ENCODE peak calls at places on chromosomes 3 and 15, in nine cellular contexts. T is IMR-90, G is HL-60, F is psoas muscle, W is fibroblast of villous mesenchyme, M is BJ, A is cardiac muscle cell, X is left ventricle myocardium inferior, I is stomach. U is an unnamed sample.

GRCh38 chr3:16305121-16305541 is 40.1 kb downstream of the OXNAD1 start:
- DNase-seq in F (no peak), M (no peak), A (no peak), T (no peak), W (no peak), G (no peak), I (no peak), X (no peak), U (no peak)

GRCh38 chr3:15269091-15269989 is 63.0 kb downstream of the SH3BP5 start:
- DNase-seq in T (peak; percentile 96), M (peak; percentile 77), A (peak; percentile 96), F (peak; percentile 91), G (peak; percentile 89), X (peak; percentile 86), W (peak; percentile 91), I (peak; percentile 71), U (peak; percentile 98)

GRCh38 chr3:192915306-192915705 is 2.4 kb downstream of the MB21D2 start:
- DNase-seq in G (no peak), T (peak; percentile 68), M (no peak), I (no peak), X (no peak), A (peak; percentile 68), W (peak; percentile 60), F (no peak), U (peak; percentile 75)

GRCh38 chr3:11379824-11380281 is 107.7 kb downstream of the ATG7 start:
- DNase-seq in A (peak; percentile 40), G (no peak), T (no peak), I (no peak), W (peak; percentile 42), X (no peak), M (no peak), F (no peak), U (peak; percentile 44)

GRCh38 chr15:90097475-90097874 is 4.8 kb downstream of the IDH2 start:
- DNase-seq in X (no peak), T (no peak), F (no peak), I (no peak), M (no peak), A (no peak), G (no peak), W (peak; percentile 7), U (no peak)

GRCh38 chr3:139577899-139578298 is 38.4 kb upstream of the RBP1 start:
- DNase-seq in G (no peak), A (no peak), W (no peak), M (no peak), I (no peak), F (no peak), T (no peak), X (no peak), U (no peak)

GRCh38 chr15:28960979-28961378 is 75.2 kb downstream of the APBA2 start:
- DNase-seq in A (peak; percentile 81), M (no peak), X (no peak), I (no peak), F (no peak), T (peak; percentile 95), G (no peak), W (peak; percentile 94), U (peak; percentile 90)

GRCh38 chr15:72155021-72155621 is 36.9 kb downstream of the SENP8 start:
- DNase-seq in W (peak; percentile 16), G (no peak), F (peak; percentile 78), A (peak; percentile 48), M (no peak), I (peak; percentile 97), X (peak; percentile 75), T (peak; percentile 6), U (no peak)

GRCh38 chr15:96337991-96338771 is 7.7 kb downstream of the NR2F2 start:
- DNase-seq in X (no peak), G (no peak), I (no peak), W (no peak), A (peak; percentile 35), M (no peak), T (no peak), F (no peak), U (peak; percentile 26)

GRCh38 chr3:312170-312569 is 115.6 kb downstream of the CHL1 start:
- DNase-seq in X (no peak), W (no peak), M (no peak), I (no peak), G (no peak), T (no peak), A (no peak), F (no peak), U (no peak)

GRCh38 chr3:72161870-72162617 is 377.1 kb upstream of the PROK2 start:
- DNase-seq in G (no peak), F (no peak), W (peak; percentile 57), T (peak; percentile 51), I (no peak), M (no peak), X (no peak), A (no peak), U (peak; percentile 36)

GRCh38 chr3:98893740-98894139 is 7.8 kb downstream of the DCBLD2 start:
- DNase-seq in A (no peak), T (peak; percentile 28), M (no peak), I (no peak), X (no peak), G (no peak), W (peak; percentile 45), F (no peak), U (no peak)

GRCh38 chr3:181739628-181740027 is 27.9 kb downstream of the SOX2 start:
- DNase-seq in M (no peak), G (no peak), I (no peak), X (no peak), W (no peak), F (no peak), A (no peak), T (no peak), U (no peak)

GRCh38 chr3:173138031-173138430 is 3.0 kb downstream of the SPATA16 start:
- DNase-seq in T (no peak), W (no peak), F (no peak), A (no peak), G (no peak), M (no peak), I (no peak), X (no peak), U (peak; percentile 4)

GRCh38 chr3:127629462-127630403 is 748 bp downstream of the PODXL2 start:
- DNase-seq in A (no peak), F (no peak), G (peak; percentile 61), W (no peak), T (no peak), X (no peak), M (no peak), I (no peak), U (no peak)

GRCh38 chr3:195102609-195103467 is 168.1 kb downstream of the XXYLT1 start:
- DNase-seq in W (peak; percentile 99), M (peak; percentile 84), A (peak; percentile 97), F (no peak), X (no peak), I (no peak), G (no peak), T (peak; percentile 98), U (peak; percentile 97)

GRCh38 chr15:58222698-58223097 is 84.5 kb downstream of the AQP9 start:
- DNase-seq in T (peak; percentile 37), X (no peak), A (no peak), M (no peak), I (no peak), F (no peak), W (no peak), G (no peak), U (peak; percentile 49)

GRCh38 chr3:60424942-60425341 is 826.3 kb downstream of the FHIT start:
- DNase-seq in A (no peak), X (no peak), I (no peak), W (no peak), M (no peak), T (no peak), G (no peak), F (no peak), U (no peak)

GRCh38 chr15:68333775-68334470 is 56.4 kb downstream of the FEM1B start:
- DNase-seq in F (peak; percentile 71), X (peak; percentile 45), M (no peak), A (peak; percentile 66), T (peak; percentile 44), W (peak; percentile 52), G (peak; percentile 37), I (no peak), U (peak; percentile 67)

GRCh38 chr15:81880833-81881232 is 165.0 kb downstream of the MEX3B start:
- DNase-seq in W (no peak), X (no peak), M (no peak), A (no peak), F (no peak), T (peak; percentile 65), I (no peak), G (no peak), U (peak; percentile 19)
- H3K4me3 ChIP-seq in W (no peak overlapping the region), X (no peak overlapping the region), M (no peak overlapping the region), A (no peak overlapping the region), F (no peak overlapping the region), T (no peak overlapping the region), I (no peak overlapping the region), G (no peak overlapping the region), U (no peak overlapping the region)

GRCh38 chr15:27059610-27060202 is 88.7 kb downstream of the GABRG3 start:
- DNase-seq in T (peak; percentile 11), F (no peak), A (peak; percentile 40), M (no peak), I (no peak), W (no peak), X (no peak), G (peak; percentile 25), U (peak; percentile 35)
- TF ChIP-seq CTCF in T (peak; percentile 27), F (peak; percentile 36), A (peak; percentile 54), M (peak; percentile 29), I (no peak), W (peak; percentile 23), X (peak; percentile 70), G (peak; percentile 46), U (peak; percentile 54)

DNA sequence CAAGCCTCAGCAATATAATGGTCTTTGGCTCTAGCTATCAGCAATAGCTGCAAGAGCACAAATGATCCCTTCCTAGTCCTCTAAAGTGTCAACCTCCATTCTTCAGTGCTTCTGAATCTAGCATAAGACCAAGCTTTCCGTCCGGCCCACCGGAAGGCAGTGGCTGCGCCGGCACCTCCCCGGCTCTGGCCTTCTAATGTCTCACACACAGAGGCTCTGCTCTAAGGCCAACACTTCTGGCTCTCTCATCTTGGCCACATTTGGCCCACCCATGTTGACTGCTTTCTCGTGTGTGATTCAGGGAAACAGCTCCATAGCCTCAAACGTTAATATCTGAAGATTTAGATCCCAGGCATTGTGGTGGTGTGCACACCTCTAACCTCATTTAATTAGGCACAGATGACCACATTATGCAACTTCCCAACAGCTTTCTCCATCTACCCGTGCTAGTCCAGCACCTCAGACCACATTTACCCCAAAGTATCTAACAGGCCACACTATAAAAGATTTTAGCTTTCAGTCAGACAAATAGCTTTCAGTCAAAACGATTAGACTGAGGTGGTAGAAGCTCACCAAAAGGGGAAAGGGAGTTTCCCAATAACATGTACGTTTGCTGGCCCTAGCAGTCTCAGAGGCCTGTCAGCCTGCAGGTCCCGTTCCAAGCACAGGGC is 19.3 kb downstream of the SLC51A start:
- DNase-seq in I (no peak), W (peak; percentile 42), F (no peak), M (no peak), G (peak; percentile 66), X (no peak), T (no peak), A (no peak), U (no peak)
- H3K4me3 ChIP-seq in I (no peak overlapping the region), W (no peak overlapping the region), F (no peak overlapping the region), M (no peak overlapping the region), G (no peak overlapping the region), X (no peak overlapping the region), T (no peak overlapping the region), A (no peak overlapping the region), U (no peak overlapping the region)

DNA sequence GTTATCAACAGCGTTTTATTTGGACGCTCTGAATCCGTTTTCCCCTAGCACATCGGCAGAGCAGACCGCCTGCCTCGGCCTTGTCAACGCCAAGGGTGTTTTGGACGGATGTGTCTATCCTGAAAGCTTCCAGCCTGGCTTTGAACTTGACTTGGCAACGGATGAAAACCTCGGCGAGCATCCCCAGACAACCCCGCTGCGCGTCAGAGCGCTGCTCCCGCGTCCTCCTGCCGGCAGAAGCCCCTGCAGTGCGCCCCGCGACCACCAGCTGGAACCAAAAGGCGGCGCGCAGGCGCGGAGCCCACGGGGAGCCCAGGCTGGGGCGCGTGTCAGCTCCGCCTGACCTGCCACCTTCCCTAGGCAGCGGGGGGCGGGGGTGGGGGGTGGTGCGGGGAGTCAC is 26.2 kb upstream of the ARL8B start:
- DNase-seq in F (peak; percentile 64), M (no peak), A (peak; percentile 69), T (peak; percentile 5), W (no peak), X (peak; percentile 51), I (no peak), G (no peak), U (peak; percentile 92)
- TF ChIP-seq CTCF in F (no peak), M (no peak), A (peak; percentile 24), T (no peak), W (no peak), X (peak; percentile 18), I (no peak), G (no peak), U (peak; percentile 39)